ENCODE peak calls at places on chromosomes 16 and 17, in four cellular contexts. One of them, this sample, is unnamed.
A peak's percentile ranks its signal among the peaks of the same experiment; 100 is the strongest.

GRCh38 chr16:49018259-49018931 is 263.2 kb downstream of the CBLN1 start:
- DNase-seq in endothelial cell of umbilical vein: no peak
- DNase-seq in H1: peak; percentile 33
- DNase-seq in K562: no peak
- DNase-seq in this sample: no peak

GRCh38 chr16:49876716-49877129 is 20.8 kb upstream of the ZNF423 start:
- DNase-seq in H1: peak; percentile 99
- DNase-seq in endothelial cell of umbilical vein: peak; percentile 25
- DNase-seq in K562: peak; percentile 56
- DNase-seq in this sample: peak; percentile 60

GRCh38 chr17:31692632-31693031 is 166.4 kb downstream of the COPRS start:
- DNase-seq in K562: no peak
- DNase-seq in endothelial cell of umbilical vein: no peak
- DNase-seq in H1: peak; percentile 29
- DNase-seq in this sample: no peak

GRCh38 chr16:53840472-53840871 is 136.5 kb downstream of the FTO start:
- DNase-seq in endothelial cell of umbilical vein: no peak
- DNase-seq in K562: no peak
- DNase-seq in H1: no peak
- DNase-seq in this sample: peak; percentile 65

GRCh38 chr16:54689072-54689471 is 241.6 kb upstream of the IRX5 start:
- DNase-seq in endothelial cell of umbilical vein: no peak
- DNase-seq in H1: no peak
- DNase-seq in K562: no peak
- DNase-seq in this sample: no peak

GRCh38 chr17:50630524-50631194 is 4.0 kb upstream of the ABCC3 start:
- DNase-seq in endothelial cell of umbilical vein: peak; percentile 34
- DNase-seq in K562: no peak
- DNase-seq in H1: peak; percentile 92
- DNase-seq in this sample: peak; percentile 78

GRCh38 chr16:89924925-89925307 is 1.8 kb downstream of the TUBB3 start:
- DNase-seq in endothelial cell of umbilical vein: no peak
- DNase-seq in K562: no peak
- DNase-seq in H1: no peak
- DNase-seq in this sample: no peak

GRCh38 chr17:80855968-80856862 is 135.4 kb upstream of the CHMP6 start:
- DNase-seq in H1: no peak
- DNase-seq in K562: peak; percentile 91
- DNase-seq in endothelial cell of umbilical vein: peak; percentile 95
- DNase-seq in this sample: no peak

GRCh38 chr17:40432864-40433528 is 10.3 kb upstream of the IGFBP4 start:
- DNase-seq in endothelial cell of umbilical vein: no peak
- DNase-seq in H1: no peak
- DNase-seq in K562: peak; percentile 37
- DNase-seq in this sample: no peak

GRCh38 chr17:7348478-7349242 is 3.3 kb upstream of the KCTD11 start:
- DNase-seq in K562: no peak
- DNase-seq in H1: no peak
- DNase-seq in endothelial cell of umbilical vein: no peak
- DNase-seq in this sample: no peak

GRCh38 chr16:12166271-12166670 is 189.7 kb downstream of the SNX29 start:
- DNase-seq in endothelial cell of umbilical vein: no peak
- DNase-seq in H1: no peak
- DNase-seq in K562: no peak
- DNase-seq in this sample: no peak

GRCh38 chr17:41145261-41145660 is 4.4 kb downstream of the KRTAP4-5 start:
- DNase-seq in endothelial cell of umbilical vein: no peak
- DNase-seq in H1: no peak
- DNase-seq in K562: no peak
- DNase-seq in this sample: no peak

GRCh38 chr17:74822329-74823175 is 37.1 kb downstream of the GRIN2C start:
- DNase-seq in endothelial cell of umbilical vein: no peak
- DNase-seq in K562: no peak
- DNase-seq in H1: no peak
- DNase-seq in this sample: no peak

GRCh38 chr16:24610421-24610765 is 71.0 kb downstream of the RBBP6 start:
- DNase-seq in endothelial cell of umbilical vein: peak; percentile 21
- DNase-seq in H1: no peak
- DNase-seq in K562: no peak
- DNase-seq in this sample: no peak

GRCh38 chr17:1847191-1847590 is 17.4 kb downstream of the RPA1 start:
- DNase-seq in K562: no peak
- DNase-seq in endothelial cell of umbilical vein: no peak
- DNase-seq in H1: no peak
- DNase-seq in this sample: no peak

GRCh38 chr16:47625115-47625567 is 164.0 kb downstream of the PHKB start:
- DNase-seq in endothelial cell of umbilical vein: no peak
- DNase-seq in K562: peak; percentile 85
- DNase-seq in H1: no peak
- DNase-seq in this sample: no peak

GRCh38 chr16:65572156-65572555 is 450.3 kb upstream of the CDH11 start:
- DNase-seq in endothelial cell of umbilical vein: peak; percentile 53
- DNase-seq in H1: no peak
- DNase-seq in K562: no peak
- DNase-seq in this sample: no peak

GRCh38 chr17:18961634-18962493 is 9.9 kb downstream of the SLC5A10 start:
- DNase-seq in endothelial cell of umbilical vein: no peak
- DNase-seq in H1: no peak
- DNase-seq in K562: no peak
- DNase-seq in this sample: no peak

GRCh38 chr16:87263418-87264052 is 53.7 kb downstream of the C16orf95 start:
- DNase-seq in endothelial cell of umbilical vein: no peak
- DNase-seq in K562: no peak
- DNase-seq in H1: no peak
- DNase-seq in this sample: no peak

GRCh38 chr17:31499771-31500554 is 108.5 kb downstream of the RAB11FIP4 start:
- DNase-seq in K562: peak; percentile 44
- DNase-seq in H1: peak; percentile 58
- DNase-seq in endothelial cell of umbilical vein: no peak
- DNase-seq in this sample: no peak

GRCh38 chr16:2148714-2149629 is 547 bp downstream of the RAB26 start:
- DNase-seq in H1: peak; percentile 70
- DNase-seq in K562: peak; percentile 58
- DNase-seq in endothelial cell of umbilical vein: no peak
- DNase-seq in this sample: peak; percentile 79

GRCh38 chr16:1688807-1689560 is 10.9 kb downstream of the JPT2 start:
- DNase-seq in K562: no peak
- DNase-seq in H1: no peak
- DNase-seq in endothelial cell of umbilical vein: no peak
- DNase-seq in this sample: no peak

GRCh38 chr17:48791128-48792032 is 25.6 kb downstream of the TTLL6 start:
- DNase-seq in endothelial cell of umbilical vein: peak; percentile 79
- DNase-seq in H1: peak; percentile 85
- DNase-seq in K562: peak; percentile 79
- DNase-seq in this sample: peak; percentile 76

GRCh38 chr16:64459821-64460220 is 662.0 kb downstream of the CDH11 start:
- DNase-seq in H1: no peak
- DNase-seq in K562: no peak
- DNase-seq in endothelial cell of umbilical vein: no peak
- DNase-seq in this sample: no peak

GRCh38 chr16:22195695-22196558 is 10.2 kb upstream of the EEF2K start:
- DNase-seq in K562: peak; percentile 91
- DNase-seq in endothelial cell of umbilical vein: peak; percentile 98
- DNase-seq in H1: peak; percentile 98
- DNase-seq in this sample: peak; percentile 95

GRCh38 chr17:41648411-41649195 is 24.2 kb upstream of the KRT17 start:
- DNase-seq in endothelial cell of umbilical vein: peak; percentile 78
- DNase-seq in K562: peak; percentile 86
- DNase-seq in H1: peak; percentile 96
- DNase-seq in this sample: peak; percentile 92

GRCh38 chr17:60766778-60767190 is 89.1 kb downstream of the BCAS3 start:
- DNase-seq in K562: peak; percentile 54
- DNase-seq in H1: no peak
- DNase-seq in endothelial cell of umbilical vein: no peak
- DNase-seq in this sample: no peak

GRCh38 chr17:19304751-19305150 is 57.8 kb downstream of the B9D1 start:
- DNase-seq in endothelial cell of umbilical vein: no peak
- DNase-seq in K562: no peak
- DNase-seq in H1: no peak
- DNase-seq in this sample: no peak

GRCh38 chr17:74547264-74547663 is 1.3 kb upstream of the CD300C start:
- DNase-seq in H1: no peak
- DNase-seq in K562: no peak
- DNase-seq in endothelial cell of umbilical vein: no peak
- DNase-seq in this sample: no peak

GRCh38 chr17:41415833-41416335 is 8.5 kb downstream of the KRT37 start:
- DNase-seq in K562: no peak
- DNase-seq in H1: no peak
- DNase-seq in endothelial cell of umbilical vein: no peak
- DNase-seq in this sample: no peak

GRCh38 chr16:12449374-12449773 is 354.3 kb downstream of the CPPED1 start:
- DNase-seq in H1: no peak
- DNase-seq in K562: no peak
- DNase-seq in endothelial cell of umbilical vein: no peak
- DNase-seq in this sample: no peak

GRCh38 chr17:64259922-64260321 is 3.1 kb downstream of the TEX2 start:
- DNase-seq in H1: no peak
- DNase-seq in endothelial cell of umbilical vein: no peak
- DNase-seq in K562: no peak
- DNase-seq in this sample: no peak
- H3K27ac ChIP-seq in H1: no peak overlapping the region
- H3K27ac ChIP-seq in endothelial cell of umbilical vein: no peak overlapping the region
- H3K27ac ChIP-seq in K562: no peak overlapping the region
- H3K27ac ChIP-seq in this sample: no peak overlapping the region

DNA sequence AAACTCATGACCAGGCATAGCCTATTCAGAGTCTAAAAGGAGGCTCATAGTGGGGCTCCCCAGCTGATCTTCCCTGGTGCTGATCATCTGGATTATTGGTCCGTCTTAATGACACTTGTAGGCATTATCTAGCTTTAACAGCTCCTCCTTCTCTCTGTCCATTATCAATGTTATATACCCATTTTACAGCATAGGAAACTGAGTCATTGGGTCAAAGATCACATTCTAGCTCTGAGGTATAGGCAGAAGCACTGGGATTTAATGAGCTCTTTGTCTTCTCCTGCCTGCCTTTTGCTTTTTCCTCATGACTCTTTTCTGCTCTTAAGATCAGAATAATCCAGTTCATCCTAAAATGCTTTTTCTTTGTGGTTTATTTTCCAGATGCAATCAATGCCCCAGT is 756 bp downstream of the CCL2 start:
- DNase-seq in H1: no peak
- DNase-seq in K562: no peak
- DNase-seq in endothelial cell of umbilical vein: peak; percentile 10
- DNase-seq in this sample: no peak
- H2AFZ ChIP-seq in H1: no peak overlapping the region
- H2AFZ ChIP-seq in K562: no peak overlapping the region
- H2AFZ ChIP-seq in endothelial cell of umbilical vein: no peak overlapping the region
- H2AFZ ChIP-seq in this sample: no peak overlapping the region

GRCh38 chr17:46173153-46173552 is 20.1 kb downstream of the KANSL1 start:
- DNase-seq in K562: no peak
- DNase-seq in endothelial cell of umbilical vein: no peak
- DNase-seq in H1: no peak
- DNase-seq in this sample: no peak

GRCh38 chr17:46167826-46168569 is 25.2 kb downstream of the KANSL1 start:
- DNase-seq in K562: no peak
- DNase-seq in endothelial cell of umbilical vein: no peak
- DNase-seq in H1: no peak
- DNase-seq in this sample: no peak

GRCh38 chr17:46169913-46170312 is 23.3 kb downstream of the KANSL1 start:
- DNase-seq in endothelial cell of umbilical vein: no peak
- DNase-seq in H1: no peak
- DNase-seq in K562: no peak
- DNase-seq in this sample: no peak

GRCh38 chr17:46171939-46172338 is 21.3 kb downstream of the KANSL1 start:
- DNase-seq in H1: no peak
- DNase-seq in endothelial cell of umbilical vein: no peak
- DNase-seq in K562: no peak
- DNase-seq in this sample: no peak

DNA sequence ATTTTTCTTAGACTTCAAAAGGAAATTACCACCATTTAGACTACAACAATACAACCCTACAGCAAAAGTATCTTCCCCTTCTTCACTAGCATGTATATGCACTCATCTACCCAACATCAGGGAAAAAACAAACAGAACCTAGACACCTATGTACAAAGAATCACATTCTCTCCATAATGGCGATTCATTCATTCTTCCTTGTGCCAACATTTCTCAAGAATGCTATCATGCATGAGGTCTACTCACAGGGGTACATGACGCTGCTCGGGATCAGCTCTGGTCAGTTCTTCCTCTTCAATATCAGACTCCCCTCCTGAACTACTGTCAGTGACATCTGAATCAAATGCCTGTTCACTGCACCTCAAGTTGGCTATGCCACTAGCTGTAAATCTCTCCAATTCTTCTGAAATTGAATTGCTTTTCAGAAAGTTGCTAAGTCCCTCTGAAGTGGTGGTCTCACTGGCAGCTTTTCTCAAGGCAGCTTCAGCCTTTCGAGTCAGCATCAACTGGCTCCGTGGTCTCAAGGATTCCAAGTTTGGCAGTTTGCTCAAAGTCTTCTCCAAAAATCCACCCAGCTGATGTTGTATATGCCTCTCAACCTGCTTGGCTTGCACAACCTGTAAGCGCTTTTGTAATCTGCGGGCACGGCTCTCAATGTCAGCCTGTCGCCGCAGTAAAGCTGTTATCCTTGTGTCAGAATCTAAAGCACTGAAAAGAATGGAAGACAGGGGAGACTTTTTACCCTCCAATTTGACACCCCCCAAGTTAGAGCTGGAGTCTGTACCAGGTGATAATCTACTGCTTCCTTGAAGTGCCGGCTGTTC is 22.4 kb downstream of the KANSL1 start:
- DNase-seq in H1: no peak
- DNase-seq in K562: no peak
- DNase-seq in endothelial cell of umbilical vein: no peak
- DNase-seq in this sample: no peak
- H4K20me1 ChIP-seq in H1: peaks cover 86% of the 10 kb centered on the region
- H4K20me1 ChIP-seq in K562: peaks cover 6% of the 10 kb centered on the region
- H4K20me1 ChIP-seq in endothelial cell of umbilical vein: peaks cover 31% of the 10 kb centered on the region
- H4K20me1 ChIP-seq in this sample: peaks cover 56% of the 10 kb centered on the region

GRCh38 chr16:77781091-77781490 is 7.3 kb upstream of the VAT1L start:
- DNase-seq in H1: no peak
- DNase-seq in K562: no peak
- DNase-seq in endothelial cell of umbilical vein: no peak
- DNase-seq in this sample: no peak
- H3K27ac ChIP-seq in H1: no peak overlapping the region
- H3K27ac ChIP-seq in K562: no peak overlapping the region
- H3K27ac ChIP-seq in endothelial cell of umbilical vein: no peak overlapping the region
- H3K27ac ChIP-seq in this sample: no peak overlapping the region

GRCh38 chr17:70892527-70892926 is 723.2 kb downstream of the KCNJ2 start:
- DNase-seq in H1: no peak
- DNase-seq in endothelial cell of umbilical vein: no peak
- DNase-seq in K562: no peak
- DNase-seq in this sample: no peak

GRCh38 chr17:70896843-70897242 is 727.5 kb downstream of the KCNJ2 start:
- DNase-seq in H1: no peak
- DNase-seq in K562: no peak
- DNase-seq in endothelial cell of umbilical vein: no peak
- DNase-seq in this sample: no peak

GRCh38 chr17:70886648-70887047 is 717.3 kb downstream of the KCNJ2 start:
- DNase-seq in K562: no peak
- DNase-seq in endothelial cell of umbilical vein: no peak
- DNase-seq in H1: no peak
- DNase-seq in this sample: no peak

GRCh38 chr17:70891301-70891700 is 722.0 kb downstream of the KCNJ2 start:
- DNase-seq in K562: no peak
- DNase-seq in H1: no peak
- DNase-seq in endothelial cell of umbilical vein: no peak
- DNase-seq in this sample: no peak
- H2AFZ ChIP-seq in K562: no peak overlapping the region
- H2AFZ ChIP-seq in H1: no peak overlapping the region
- H2AFZ ChIP-seq in endothelial cell of umbilical vein: no peak overlapping the region
- H2AFZ ChIP-seq in this sample: no peak overlapping the region